ENCODE peak calls at places on chromosomes 13 and 19, in six cellular contexts. M is fibroblast of lung, S is mesothelial cell of epicardium, V is RWPE1, A is GM13976, E is GM10248. P is an unnamed sample.

GRCh38 chr19:38731654-38732301 is 12.5 kb downstream of the CAPN12 start:
- DNase-seq in A (no peak), E (no peak), V (no peak), M (no peak), S (no peak), P (no peak)

GRCh38 chr13:51780099-51780498 is 23.9 kb downstream of the DHRS12 start:
- DNase-seq in E (no peak), V (no peak), A (no peak), S (no peak), M (no peak), P (no peak)

GRCh38 chr13:32010137-32010536 is 21.4 kb upstream of the FRY start:
- DNase-seq in A (no peak), V (no peak), M (no peak), E (no peak), S (no peak), P (no peak)

GRCh38 chr13:78102121-78102677 is 183.6 kb upstream of the EDNRB start:
- DNase-seq in M (peak), V (no peak), S (no peak), E (peak), A (peak), P (no peak)

GRCh38 chr19:13300421-13301030 is 150.3 kb downstream of the IER2 start:
- DNase-seq in V (no peak), S (no peak), E (no peak), A (no peak), M (no peak), P (no peak)

GRCh38 chr13:90632184-90632583 is 715.3 kb upstream of the MIR17HG start:
- DNase-seq in M (no peak), S (no peak), A (no peak), V (no peak), E (no peak), P (no peak)

GRCh38 chr19:56142087-56142787 is 1.1 kb downstream of the ZNF444 start:
- DNase-seq in M (no peak), V (no peak), E (no peak), S (no peak), A (no peak), P (no peak)

GRCh38 chr13:43986395-43986794 is 106.7 kb downstream of the LACC1 start:
- DNase-seq in S (no peak), E (no peak), A (no peak), V (no peak), M (no peak), P (no peak)

GRCh38 chr19:45069056-45069455 is 7.2 kb downstream of the ZNF296 start:
- DNase-seq in V (peak), E (no peak), A (no peak), S (no peak), M (no peak), P (no peak)

GRCh38 chr13:112545866-112546265 is 42.1 kb downstream of the TUBGCP3 start:
- DNase-seq in V (peak), A (no peak), E (no peak), S (no peak), M (peak), P (no peak)

GRCh38 chr19:50496189-50497029 is 14.6 kb downstream of the JOSD2 start:
- DNase-seq in E (no peak), M (no peak), S (no peak), V (no peak), A (no peak), P (peak)

GRCh38 chr13:18212873-18213272 is 968.8 kb downstream of the TUBA3C start:
- DNase-seq in V (no peak), S (no peak), A (no peak), M (peak), E (no peak), P (no peak)

GRCh38 chr13:90591260-90591926 is 756.1 kb upstream of the MIR17HG start:
- DNase-seq in S (no peak), M (no peak), V (no peak), A (no peak), E (no peak), P (no peak)

GRCh38 chr13:36543671-36544070 is 111.4 kb downstream of the CCNA1 start:
- DNase-seq in M (no peak), S (no peak), A (no peak), V (no peak), E (no peak), P (no peak)

GRCh38 chr19:16371540-16371986 is 46.9 kb downstream of the KLF2 start:
- DNase-seq in E (peak), M (no peak), V (no peak), S (no peak), A (peak), P (no peak)

GRCh38 chr19:571127-571974 is 1.0 kb upstream of the BSG start:
- DNase-seq in A (no peak), S (no peak), M (peak), V (no peak), E (peak), P (peak)

GRCh38 chr19:14770944-14771839 is 7.2 kb downstream of the ADGRE2 start:
- DNase-seq in V (no peak), E (no peak), S (no peak), M (no peak), A (no peak), P (no peak)

GRCh38 chr19:53883231-53883661 is 1.2 kb downstream of the PRKCG start:
- DNase-seq in S (no peak), A (no peak), E (no peak), M (no peak), V (no peak), P (no peak)

GRCh38 chr19:29645911-29646310 is 19.4 kb upstream of the PLEKHF1 start:
- DNase-seq in V (no peak), A (no peak), M (peak), S (no peak), E (no peak), P (no peak)

GRCh38 chr13:21228738-21229137 is 52.3 kb downstream of the MRPL57 start:
- DNase-seq in A (no peak), E (no peak), M (no peak), V (no peak), S (no peak), P (no peak)

GRCh38 chr13:25468330-25469178 is 96.8 kb downstream of the ATP8A2 start:
- DNase-seq in E (peak), M (no peak), V (peak), S (peak), A (peak), P (peak)

GRCh38 chr19:35206379-35206778 is 22.2 kb downstream of the FAM187B start:
- DNase-seq in E (peak), M (no peak), S (no peak), V (no peak), A (no peak), P (no peak)

GRCh38 chr19:39825531-39826076 is 8.4 kb downstream of the DYRK1B start:
- DNase-seq in E (no peak), S (no peak), V (no peak), M (no peak), A (no peak), P (no peak)

GRCh38 chr13:96075953-96076543 is 13.9 kb upstream of the HS6ST3 start:
- DNase-seq in A (no peak), S (no peak), V (peak), E (peak), M (peak), P (no peak)

GRCh38 chr13:51781246-51782022 is 22.5 kb downstream of the DHRS12 start:
- DNase-seq in M (no peak), E (peak), A (peak), S (no peak), V (peak), P (no peak)

GRCh38 chr13:105446197-105446596 is 1089.3 kb downstream of the EFNB2 start:
- DNase-seq in A (no peak), M (peak), S (no peak), V (no peak), E (no peak), P (no peak)

GRCh38 chr13:111920932-111921705 is 145.8 kb upstream of the SOX1 start:
- DNase-seq in V (no peak), A (no peak), M (no peak), S (peak), E (no peak), P (no peak)

GRCh38 chr19:13004273-13004672 is 9.0 kb downstream of the NFIX start:
- DNase-seq in A (no peak), M (no peak), S (no peak), E (no peak), V (no peak), P (no peak)

GRCh38 chr13:30861836-30862467 is 44.1 kb upstream of the MEDAG start:
- DNase-seq in M (no peak), A (no peak), S (no peak), V (no peak), E (no peak), P (no peak)

GRCh38 chr19:18090545-18091216 is 3.9 kb upstream of the IL12RB1 start:
- DNase-seq in A (no peak), E (no peak), M (no peak), S (no peak), V (no peak), P (no peak)

GRCh38 chr13:95552539-95553270 is at the start of gene CLDN10:
- DNase-seq in A (peak), E (peak), S (peak), M (no peak), V (no peak), P (peak)

GRCh38 chr13:21058361-21058760 is 3.0 kb downstream of the LATS2 start:
- DNase-seq in E (no peak), M (peak), V (no peak), A (no peak), S (no peak), P (no peak)

GRCh38 chr19:41219924-41220567 is 1.0 kb downstream of the AXL start:
- DNase-seq in A (no peak), M (peak), E (no peak), V (no peak), S (no peak), P (no peak)

GRCh38 chr13:106496072-106496997 is 39.1 kb downstream of the EFNB2 start:
- DNase-seq in V (no peak), S (no peak), A (no peak), E (no peak), M (no peak), P (no peak)

GRCh38 chr19:6723738-6724137 is 3.3 kb upstream of the C3 start:
- DNase-seq in V (no peak), A (no peak), M (no peak), S (no peak), E (no peak), P (no peak)

GRCh38 chr19:46392252-46392801 is 21.0 kb downstream of the CCDC8 start:
- DNase-seq in A (no peak), V (no peak), M (peak), S (no peak), E (no peak), P (no peak)

GRCh38 chr19:2246801-2247361 is 2.2 kb upstream of the AMH start:
- DNase-seq in A (no peak), V (no peak), E (no peak), S (no peak), M (peak), P (no peak)

GRCh38 chr13:110426745-110427144 is 119.7 kb downstream of the COL4A2 start:
- DNase-seq in S (no peak), V (no peak), E (no peak), M (no peak), A (no peak), P (no peak)

GRCh38 chr19:12952488-12953455 is 4.3 kb downstream of the GADD45GIP1 start:
- DNase-seq in E (no peak), M (peak), S (no peak), A (no peak), V (no peak), P (no peak)

DNA sequence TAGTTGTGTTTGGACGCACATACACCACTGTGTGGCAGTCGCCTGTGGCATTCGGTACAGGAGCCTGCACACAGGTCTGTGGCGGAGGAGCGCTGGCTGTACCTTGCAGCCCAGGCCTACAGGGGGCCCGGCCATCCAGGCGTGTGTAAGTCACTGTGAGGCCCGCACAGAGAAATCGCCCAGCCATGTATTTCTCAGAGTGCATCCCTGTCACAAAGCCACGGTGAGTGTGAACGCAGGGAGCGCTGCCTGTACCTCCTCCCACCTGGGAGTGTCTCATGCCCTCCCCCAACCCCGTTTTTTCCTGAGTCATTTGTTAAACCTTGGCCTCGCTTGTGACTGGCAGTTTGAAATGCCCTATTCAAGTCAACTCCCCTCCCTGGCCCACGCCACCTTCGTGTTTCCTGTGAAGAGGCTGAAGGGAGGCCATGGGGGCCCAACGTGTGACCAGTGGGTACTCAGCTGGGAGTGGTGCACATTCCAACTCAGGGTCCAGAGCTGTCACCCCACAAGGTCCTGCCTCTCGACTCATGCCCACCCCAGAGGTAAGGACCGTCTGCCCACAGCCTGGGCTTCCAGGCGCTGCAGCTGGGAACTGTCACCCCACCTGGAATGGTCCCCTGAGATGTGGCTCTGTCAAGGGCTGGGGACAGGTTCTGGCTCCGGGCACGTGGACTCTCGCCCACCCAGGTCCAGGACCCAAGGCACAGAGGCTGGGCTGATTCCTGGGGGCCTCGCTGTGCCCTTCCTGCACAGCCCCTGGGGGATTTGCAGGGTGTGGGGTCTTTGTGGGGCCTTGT is 11.6 kb upstream of the RASA3 start:
- DNase-seq in M (no peak), V (no peak), E (peak), S (no peak), A (peak), P (no peak)
- TF ChIP-seq CTCF in M (no peak), V (no peak), E (peak), S (no peak), A (no peak), P (peak)

GRCh38 chr13:98879127-98879520 is 98.7 kb downstream of the DOCK9 start:
- DNase-seq in M (no peak), S (no peak), A (no peak), E (no peak), V (no peak), P (no peak)
- TF ChIP-seq CTCF in M (no peak), S (no peak), A (no peak), E (no peak), V (no peak), P (peak)

GRCh38 chr19:4375620-4376228 is 24.6 kb downstream of the SH3GL1 start:
- DNase-seq in E (peak), A (peak), S (peak), V (no peak), M (peak), P (no peak)
- TF ChIP-seq CTCF in E (peak), A (peak), S (peak), V (no peak), M (peak), P (peak)

GRCh38 chr13:98396071-98396710 is 180.7 kb downstream of the STK24 start:
- DNase-seq in A (no peak), M (no peak), E (no peak), S (no peak), V (no peak), P (no peak)

GRCh38 chr13:98399756-98400155 is 177.2 kb downstream of the STK24 start:
- DNase-seq in M (no peak), S (no peak), E (no peak), A (no peak), V (no peak), P (no peak)

GRCh38 chr13:98397861-98398260 is 179.0 kb downstream of the STK24 start:
- DNase-seq in M (no peak), E (no peak), A (no peak), S (no peak), V (no peak), P (no peak)

GRCh38 chr13:98394820-98395510 is 181.9 kb downstream of the STK24 start:
- DNase-seq in A (no peak), V (no peak), E (no peak), S (no peak), M (no peak), P (no peak)

DNA sequence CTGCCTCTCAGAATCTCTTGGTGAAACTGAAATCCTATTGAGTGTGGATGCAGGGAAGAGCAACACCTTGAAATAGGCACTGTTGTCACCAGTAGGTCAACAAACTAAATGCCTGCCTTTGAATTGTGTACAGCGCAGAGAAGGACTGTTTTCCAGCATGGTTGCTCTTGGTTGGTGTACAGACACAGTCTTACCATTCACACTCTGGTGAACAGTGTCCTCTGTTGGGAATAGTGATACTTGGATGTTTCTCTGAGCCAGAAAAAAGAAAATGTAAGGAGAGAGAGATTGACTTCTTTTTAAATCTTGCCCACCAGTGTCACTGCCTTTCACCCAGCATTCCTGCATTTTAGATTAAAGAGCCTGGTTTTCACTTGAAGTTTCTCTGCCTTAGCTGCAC is 179.7 kb downstream of the STK24 start:
- DNase-seq in A (no peak), M (peak), V (no peak), E (no peak), S (no peak), P (no peak)
- TF ChIP-seq CTCF in A (no peak), M (peak), V (no peak), E (no peak), S (no peak), P (no peak)

P was measured in neural crest cell.